ENCODE peak calls at places on chromosomes 12 and 14, in six cellular contexts. One of them, this sample, is unnamed.

GRCh38 chr12:66354291-66354690 is 52.0 kb downstream of the HELB start:
- DNase-seq in A549: no peak
- DNase-seq in endothelial cell of umbilical vein: no peak
- DNase-seq in K562: no peak
- DNase-seq in HepG2: no peak
- DNase-seq in GM12878: no peak
- DNase-seq in this sample: no peak

GRCh38 chr14:65281991-65282908 is 130.3 kb upstream of the FUT8 start:
- DNase-seq in A549: no peak
- DNase-seq in endothelial cell of umbilical vein: peak
- DNase-seq in K562: no peak
- DNase-seq in HepG2: no peak
- DNase-seq in GM12878: no peak
- DNase-seq in this sample: peak

GRCh38 chr14:88904864-88905263 is 80.4 kb downstream of the TTC8 start:
- DNase-seq in A549: no peak
- DNase-seq in endothelial cell of umbilical vein: no peak
- DNase-seq in K562: no peak
- DNase-seq in HepG2: no peak
- DNase-seq in GM12878: no peak
- DNase-seq in this sample: peak

GRCh38 chr14:95674613-95675012 is 11.6 kb upstream of the TCL1B start:
- DNase-seq in A549: no peak
- DNase-seq in endothelial cell of umbilical vein: no peak
- DNase-seq in K562: no peak
- DNase-seq in HepG2: no peak
- DNase-seq in GM12878: no peak
- DNase-seq in this sample: no peak

GRCh38 chr12:24561411-24561871 is 387.5 kb downstream of the BCAT1 start:
- DNase-seq in A549: peak
- DNase-seq in endothelial cell of umbilical vein: no peak
- DNase-seq in K562: no peak
- DNase-seq in HepG2: no peak
- DNase-seq in GM12878: no peak
- DNase-seq in this sample: no peak

GRCh38 chr14:69996197-69996596 is 117.0 kb downstream of the SMOC1 start:
- DNase-seq in A549: no peak
- DNase-seq in endothelial cell of umbilical vein: no peak
- DNase-seq in K562: no peak
- DNase-seq in HepG2: no peak
- DNase-seq in GM12878: no peak
- DNase-seq in this sample: peak

GRCh38 chr12:14896477-14897184 is 11.0 kb upstream of the MGP start:
- DNase-seq in A549: no peak
- DNase-seq in endothelial cell of umbilical vein: no peak
- DNase-seq in K562: peak
- DNase-seq in HepG2: no peak
- DNase-seq in GM12878: no peak
- DNase-seq in this sample: no peak

GRCh38 chr12:94046626-94047410 is 101.6 kb upstream of the PLXNC1 start:
- DNase-seq in A549: no peak
- DNase-seq in endothelial cell of umbilical vein: no peak
- DNase-seq in K562: no peak
- DNase-seq in HepG2: no peak
- DNase-seq in GM12878: no peak
- DNase-seq in this sample: peak

GRCh38 chr12:88810806-88811205 is 230.5 kb upstream of the KITLG start:
- DNase-seq in A549: no peak
- DNase-seq in endothelial cell of umbilical vein: no peak
- DNase-seq in K562: no peak
- DNase-seq in HepG2: no peak
- DNase-seq in GM12878: no peak
- DNase-seq in this sample: no peak

GRCh38 chr14:31777312-31777711 is 216.1 kb downstream of the NUBPL start:
- DNase-seq in A549: no peak
- DNase-seq in endothelial cell of umbilical vein: no peak
- DNase-seq in K562: no peak
- DNase-seq in HepG2: no peak
- DNase-seq in GM12878: no peak
- DNase-seq in this sample: no peak

GRCh38 chr12:15829949-15830348 is 40.8 kb upstream of the EPS8 start:
- DNase-seq in A549: no peak
- DNase-seq in endothelial cell of umbilical vein: no peak
- DNase-seq in K562: no peak
- DNase-seq in HepG2: no peak
- DNase-seq in GM12878: no peak
- DNase-seq in this sample: peak

GRCh38 chr14:63938198-63939005 is 85.6 kb downstream of the SYNE2 start:
- DNase-seq in A549: no peak
- DNase-seq in endothelial cell of umbilical vein: no peak
- DNase-seq in K562: no peak
- DNase-seq in HepG2: no peak
- DNase-seq in GM12878: peak
- DNase-seq in this sample: no peak

GRCh38 chr14:67837011-67837624 is 17.5 kb downstream of the RAD51B start:
- DNase-seq in A549: peak
- DNase-seq in endothelial cell of umbilical vein: peak
- DNase-seq in K562: peak
- DNase-seq in HepG2: peak
- DNase-seq in GM12878: peak
- DNase-seq in this sample: peak

GRCh38 chr14:92651106-92651792 is 97.2 kb downstream of the LGMN start:
- DNase-seq in A549: no peak
- DNase-seq in endothelial cell of umbilical vein: no peak
- DNase-seq in K562: no peak
- DNase-seq in HepG2: no peak
- DNase-seq in GM12878: peak
- DNase-seq in this sample: peak

GRCh38 chr12:130026608-130027176 is 122.9 kb upstream of the TMEM132D start:
- DNase-seq in A549: peak
- DNase-seq in endothelial cell of umbilical vein: no peak
- DNase-seq in K562: peak
- DNase-seq in HepG2: peak
- DNase-seq in GM12878: no peak
- DNase-seq in this sample: peak

GRCh38 chr12:48038085-48038484 is 33.8 kb upstream of the COL2A1 start:
- DNase-seq in A549: no peak
- DNase-seq in endothelial cell of umbilical vein: no peak
- DNase-seq in K562: no peak
- DNase-seq in HepG2: no peak
- DNase-seq in GM12878: no peak
- DNase-seq in this sample: peak

GRCh38 chr12:48039151-48039550 is 34.9 kb upstream of the COL2A1 start:
- DNase-seq in A549: no peak
- DNase-seq in endothelial cell of umbilical vein: no peak
- DNase-seq in K562: no peak
- DNase-seq in HepG2: no peak
- DNase-seq in GM12878: no peak
- DNase-seq in this sample: no peak

GRCh38 chr12:48037267-48037915 is 33.1 kb upstream of the COL2A1 start:
- DNase-seq in A549: no peak
- DNase-seq in endothelial cell of umbilical vein: no peak
- DNase-seq in K562: no peak
- DNase-seq in HepG2: peak
- DNase-seq in GM12878: no peak
- DNase-seq in this sample: no peak

GRCh38 chr12:48041591-48042423 is 37.5 kb upstream of the COL2A1 start:
- DNase-seq in A549: no peak
- DNase-seq in endothelial cell of umbilical vein: no peak
- DNase-seq in K562: no peak
- DNase-seq in HepG2: no peak
- DNase-seq in GM12878: no peak
- DNase-seq in this sample: no peak

GRCh38 chr12:48040294-48040820 is 36.1 kb upstream of the COL2A1 start:
- DNase-seq in A549: no peak
- DNase-seq in endothelial cell of umbilical vein: no peak
- DNase-seq in K562: no peak
- DNase-seq in HepG2: no peak
- DNase-seq in GM12878: no peak
- DNase-seq in this sample: no peak
- TF ChIP-seq CTCF in A549: no peak
- TF ChIP-seq CTCF in endothelial cell of umbilical vein: no peak
- TF ChIP-seq CTCF in K562: no peak
- TF ChIP-seq CTCF in HepG2: no peak
- TF ChIP-seq CTCF in GM12878: no peak
- TF ChIP-seq CTCF in this sample: no peak

GRCh38 chr14:36747411-36748184 is 85.9 kb downstream of the PAX9 start:
- DNase-seq in A549: peak
- DNase-seq in endothelial cell of umbilical vein: peak
- DNase-seq in K562: peak
- DNase-seq in HepG2: peak
- DNase-seq in GM12878: no peak
- DNase-seq in this sample: peak
- TF ChIP-seq MYC in A549: no peak
- TF ChIP-seq MYC in endothelial cell of umbilical vein: no peak
- TF ChIP-seq MYC in K562: no peak
- TF ChIP-seq MYC in HepG2: no peak
- TF ChIP-seq MYC in GM12878: no peak
- TF ChIP-seq MYC in this sample: no peak

DNA sequence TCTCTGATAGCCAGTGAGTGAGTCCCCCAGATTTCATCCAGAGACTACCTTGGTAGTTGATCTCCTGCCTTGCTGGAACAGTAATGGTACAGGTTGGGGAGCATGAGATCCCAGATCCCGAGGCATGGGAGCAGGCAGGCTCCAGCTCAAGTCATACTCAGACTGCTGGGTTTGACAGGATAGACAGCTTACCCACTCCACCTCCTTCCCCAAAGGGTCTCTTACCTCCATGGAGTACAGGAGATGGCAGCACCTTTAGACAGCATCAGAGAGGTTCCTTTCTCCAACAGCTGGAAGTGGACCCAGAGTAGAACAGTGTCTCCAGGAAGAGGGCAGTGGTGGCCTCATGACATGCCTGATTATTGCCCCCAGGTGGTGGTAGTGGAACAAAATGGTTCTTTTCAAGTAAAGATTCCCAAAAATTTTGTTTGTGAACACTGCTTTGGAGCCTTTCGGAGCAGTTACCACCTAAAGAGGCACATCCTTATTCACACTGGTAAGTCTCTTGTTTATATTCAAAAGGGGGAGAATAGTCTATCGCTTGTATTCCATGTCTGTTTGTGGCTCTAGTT is 4.9 kb upstream of the CSAD start:
- DNase-seq in A549: no peak
- DNase-seq in endothelial cell of umbilical vein: no peak
- DNase-seq in K562: no peak
- DNase-seq in HepG2: no peak
- DNase-seq in GM12878: no peak
- DNase-seq in this sample: no peak
- TF ChIP-seq CTCF in A549: peak
- TF ChIP-seq CTCF in endothelial cell of umbilical vein: no peak
- TF ChIP-seq CTCF in K562: no peak
- TF ChIP-seq CTCF in HepG2: peak
- TF ChIP-seq CTCF in GM12878: no peak
- TF ChIP-seq CTCF in this sample: no peak

DNA sequence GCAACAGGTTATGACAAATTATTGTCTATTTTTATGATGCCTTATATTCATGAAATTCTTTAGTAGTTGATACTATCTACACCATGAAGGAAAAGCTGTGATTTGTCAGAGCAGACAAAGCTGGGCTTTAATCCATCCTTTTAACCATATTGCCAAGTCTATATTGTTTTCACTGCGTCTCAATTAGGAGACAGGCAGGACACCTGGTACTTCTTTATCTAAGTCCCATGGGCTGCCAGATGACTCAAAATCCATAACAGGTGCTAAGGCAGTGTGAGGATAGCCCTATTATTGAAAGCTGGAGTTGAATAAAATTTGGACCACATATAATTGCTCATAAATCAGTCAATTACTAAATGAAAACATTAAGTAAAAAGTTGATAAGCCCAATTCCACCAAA is 22.6 kb downstream of the INSM2 start:
- DNase-seq in A549: no peak
- DNase-seq in endothelial cell of umbilical vein: no peak
- DNase-seq in K562: no peak
- DNase-seq in HepG2: no peak
- DNase-seq in GM12878: no peak
- DNase-seq in this sample: no peak
- TF ChIP-seq MYC in A549: no peak
- TF ChIP-seq MYC in endothelial cell of umbilical vein: no peak
- TF ChIP-seq MYC in K562: no peak
- TF ChIP-seq MYC in HepG2: no peak
- TF ChIP-seq MYC in GM12878: no peak
- TF ChIP-seq MYC in this sample: no peak